ENCODE peak calls at places on chromosomes 3 and 15, in eight cellular contexts. A, G, M, C, H, U, F and I are unnamed samples.

GRCh38 chr3:190306026-190306425 is 16.2 kb downstream of the CLDN1 start:
- DNase-seq in U (no peak), F (no peak), M (no peak), G (no peak), H (no peak), A (no peak), C (no peak), I (no peak)

GRCh38 chr3:48584836-48585235 is 10.3 kb downstream of the COL7A1 start:
- DNase-seq in G (no peak), U (no peak), F (no peak), M (no peak), H (no peak), C (no peak), A (no peak), I (no peak)

GRCh38 chr15:52331490-52332240 is 36.1 kb upstream of the MYO5C start:
- DNase-seq in G (no peak), C (peak; percentile 33), U (no peak), A (peak; percentile 54), M (peak; percentile 48), H (peak; percentile 66), F (no peak), I (peak; percentile 73)

GRCh38 chr3:169790687-169791429 is 17.7 kb downstream of the MYNN start:
- DNase-seq in F (no peak), U (no peak), C (no peak), A (peak; percentile 55), M (peak; percentile 35), G (no peak), H (no peak), I (peak; percentile 55)

GRCh38 chr15:61479601-61480000 is 250.5 kb upstream of the RORA start:
- DNase-seq in M (peak; percentile 5), F (no peak), H (no peak), U (no peak), C (no peak), G (no peak), A (no peak), I (peak; percentile 42)

GRCh38 chr3:67940200-67940952 is 286.0 kb upstream of the SUCLG2 start:
- DNase-seq in G (no peak), U (no peak), H (no peak), F (peak; percentile 63), A (no peak), C (peak; percentile 7), M (no peak), I (peak; percentile 2)

GRCh38 chr3:79337798-79338197 is 430.0 kb downstream of the ROBO1 start:
- DNase-seq in C (no peak), F (no peak), M (no peak), U (no peak), H (no peak), A (no peak), G (no peak), I (no peak)

GRCh38 chr3:131110087-131110486 is 83.4 kb downstream of the NEK11 start:
- DNase-seq in G (no peak), C (no peak), H (no peak), U (no peak), M (peak; percentile 91), F (no peak), A (peak; percentile 21), I (peak; percentile 65)

GRCh38 chr3:198093082-198093679 is 133.2 kb downstream of the LMLN start:
- DNase-seq in F (no peak), G (no peak), C (no peak), H (no peak), M (no peak), A (no peak), U (no peak), I (no peak)

GRCh38 chr3:126527455-126528211 is 3.7 kb downstream of the CHST13 start:
- DNase-seq in F (no peak), M (no peak), U (peak; percentile 64), H (no peak), C (no peak), A (no peak), G (no peak), I (no peak)

GRCh38 chr15:97567411-97567810 is 393.1 kb upstream of the ARRDC4 start:
- DNase-seq in C (no peak), U (no peak), M (no peak), F (no peak), H (no peak), A (no peak), G (no peak), I (no peak)

GRCh38 chr3:15453501-15453900 is 26.1 kb downstream of the EAF1 start:
- DNase-seq in M (no peak), U (no peak), H (no peak), A (no peak), G (no peak), F (no peak), C (no peak), I (no peak)

GRCh38 chr15:45544266-45545023 is 21.9 kb upstream of the SLC30A4 start:
- DNase-seq in U (no peak), M (no peak), C (no peak), F (no peak), G (no peak), H (no peak), A (no peak), I (no peak)

GRCh38 chr3:33001889-33002288 is 50.4 kb downstream of the CCR4 start:
- DNase-seq in G (no peak), A (no peak), U (no peak), F (no peak), M (no peak), C (no peak), H (no peak), I (no peak)

GRCh38 chr3:63914312-63914711 is 2.1 kb upstream of the SCAANT1 start:
- DNase-seq in U (no peak), A (peak; percentile 30), H (no peak), C (no peak), G (no peak), F (peak; percentile 68), M (no peak), I (peak; percentile 81)

GRCh38 chr3:47385796-47386195 is 5.0 kb downstream of the PTPN23 start:
- DNase-seq in M (no peak), H (no peak), F (no peak), C (no peak), U (peak; percentile 6), A (no peak), G (no peak), I (no peak)

GRCh38 chr3:181610973-181611265 is 100.8 kb upstream of the SOX2 start:
- DNase-seq in M (no peak), C (no peak), H (no peak), F (no peak), U (no peak), A (no peak), G (no peak), I (no peak)

DNA sequence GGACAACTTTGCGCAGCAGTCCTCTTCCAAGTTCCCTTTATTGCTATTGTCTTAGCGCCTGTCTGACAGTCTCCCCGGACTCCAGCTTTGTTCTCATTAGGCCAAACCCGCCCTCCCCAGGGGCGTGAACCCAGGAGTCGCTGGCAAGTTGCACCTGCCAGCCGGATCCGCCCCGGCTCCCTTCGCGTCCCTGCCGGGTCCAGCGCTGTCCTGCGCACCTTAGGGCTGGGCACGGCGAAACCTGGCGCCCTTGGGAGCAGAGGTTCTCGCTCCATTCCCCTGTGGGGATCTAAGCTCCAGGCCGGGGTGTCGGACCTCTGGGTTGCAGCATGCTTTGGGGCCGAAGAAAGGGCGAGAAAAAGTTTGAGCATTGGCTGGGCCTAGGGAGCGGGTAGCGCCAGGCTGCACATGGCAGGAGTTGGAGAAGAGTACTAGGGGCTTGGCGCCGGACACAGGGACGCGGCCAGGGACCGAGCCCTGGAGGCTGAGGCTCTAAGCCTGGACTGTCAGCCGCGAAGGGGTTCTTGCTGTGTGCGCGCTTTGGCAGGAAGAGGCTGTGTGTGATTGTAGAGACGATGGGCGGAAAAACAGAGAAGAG is 335.1 kb upstream of the THRB start:
- DNase-seq in U (no peak), G (no peak), F (no peak), C (peak; percentile 56), H (no peak), M (no peak), A (no peak), I (no peak)
- H3K27me3 ChIP-seq in U (no peaks in the 10 kb centered on the region), G (peaks cover 23% of the 10 kb centered on the region), F (no peaks in the 10 kb centered on the region), C (peaks cover 63% of the 10 kb centered on the region), H (no peaks in the 10 kb centered on the region), M (peaks cover 39% of the 10 kb centered on the region), A (peaks cover 11% of the 10 kb centered on the region), I (peaks cover 13% of the 10 kb centered on the region)

DNA sequence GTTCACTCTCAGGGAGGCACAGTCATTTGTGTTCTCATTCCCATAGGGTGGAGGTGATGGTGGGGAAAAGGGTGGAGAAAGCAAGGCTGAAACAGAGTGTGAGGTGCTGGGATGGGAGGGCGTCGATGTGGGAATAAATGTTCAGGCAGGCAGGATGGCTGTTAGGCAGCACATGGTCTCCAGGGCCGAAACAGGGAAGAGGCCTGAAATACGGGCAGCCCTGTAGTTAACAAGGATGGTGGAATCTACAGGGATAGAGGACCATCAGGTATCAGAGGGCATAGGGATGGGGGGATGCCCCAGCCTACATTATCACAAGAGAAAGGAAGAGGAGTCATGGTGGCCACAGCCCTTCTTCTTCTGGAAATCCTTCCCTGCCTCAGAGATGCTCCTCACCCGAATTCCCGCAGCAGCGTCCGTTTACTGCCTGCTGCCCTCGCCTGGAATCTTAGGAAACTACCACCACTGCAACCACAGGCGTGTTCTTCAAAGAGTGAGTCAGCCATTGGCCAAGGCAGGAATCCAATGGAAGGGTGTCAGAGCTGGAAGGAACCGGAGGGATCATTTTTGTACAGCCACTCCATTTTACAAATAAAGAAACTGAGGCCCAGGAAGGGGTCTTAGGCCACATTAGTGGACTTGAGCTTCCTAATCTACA is 49.7 kb upstream of the POMGNT2 start:
- DNase-seq in A (peak; percentile 83), F (peak; percentile 83), H (no peak), U (no peak), G (peak; percentile 53), C (peak; percentile 89), M (peak; percentile 63), I (peak; percentile 79)
- TF ChIP-seq CTCF in A (peak; percentile 79), F (peak; percentile 33), H (no peak), U (no peak), G (peak; percentile 78), C (peak; percentile 77), M (peak; percentile 53), I (peak; percentile 68)

GRCh38 chr3:36380171-36381031 is at the start of gene STAC:
- DNase-seq in A (no peak), C (peak; percentile 67), G (no peak), M (peak; percentile 36), H (no peak), F (no peak), U (peak; percentile 74), I (no peak)

DNA sequence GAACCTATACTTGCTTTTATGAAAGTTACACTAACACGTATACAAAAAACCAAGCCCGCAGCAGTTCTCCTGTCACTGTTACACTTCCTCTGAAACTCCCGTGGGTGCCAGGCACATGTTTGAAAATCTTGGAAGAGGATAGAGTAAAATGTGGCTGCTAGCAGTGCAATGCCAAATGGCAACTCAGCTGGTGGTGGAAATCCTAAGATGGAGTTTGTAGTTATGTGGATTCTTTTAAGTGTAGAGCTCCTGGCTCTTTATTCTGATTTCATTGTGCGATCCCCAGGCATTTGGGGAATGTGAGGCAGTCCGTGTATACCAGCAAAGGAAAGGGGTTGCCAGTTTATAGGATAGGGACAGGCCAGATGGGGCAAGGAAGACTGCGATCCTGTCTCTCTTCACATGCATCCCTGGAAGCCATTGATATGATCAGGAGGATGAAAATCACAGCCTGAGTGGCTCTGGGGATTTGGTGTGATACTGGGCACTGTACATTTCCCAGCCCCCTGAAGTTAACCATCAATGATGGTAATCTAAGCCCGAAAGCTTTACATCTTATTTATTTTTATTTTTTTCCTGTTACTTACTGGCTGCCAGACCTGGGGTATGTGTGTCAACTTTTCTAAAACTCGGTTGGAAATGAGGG is 1.1 kb downstream of the STAC start:
- DNase-seq in U (no peak), A (no peak), G (no peak), C (peak; percentile 78), F (no peak), H (no peak), M (no peak), I (no peak)
- H3K4me3 ChIP-seq in U (peak overlapping the region; percentile 52), A (no peak overlapping the region), G (peak overlapping the region; percentile 60), C (peak overlapping the region; percentile 84), F (no peak overlapping the region), H (no peak overlapping the region), M (peak overlapping the region; percentile 93), I (no peak overlapping the region)

GRCh38 chr3:23994247-23994574 is 49.1 kb downstream of the NR1D2 start:
- DNase-seq in H (no peak), C (no peak), M (no peak), A (no peak), U (no peak), G (no peak), F (no peak), I (no peak)
- H3K27me3 ChIP-seq in H (no peaks in the 10 kb centered on the region), C (no peaks in the 10 kb centered on the region), M (no peaks in the 10 kb centered on the region), A (no peaks in the 10 kb centered on the region), U (no peaks in the 10 kb centered on the region), G (no peaks in the 10 kb centered on the region), F (no peaks in the 10 kb centered on the region), I (no peaks in the 10 kb centered on the region)